ENCODE peak calls at places on chromosomes 1 and 21, in four cellular contexts. M is SW 1271; T is heart right ventricle; C is effector memory CD8-positive, alpha-beta T cell. D is an unnamed sample.

GRCh38 chr1:200262326-200262965 is 147.4 kb downstream of the ZNF281 start:
- DNase-seq in M (no peak), T (no peak), C (no peak), D (no peak)

GRCh38 chr1:7258622-7259135 is 473.4 kb downstream of the CAMTA1 start:
- DNase-seq in M (no peak), T (no peak), C (no peak), D (no peak)

GRCh38 chr1:173503391-173503790 is 26.3 kb downstream of the PRDX6 start:
- DNase-seq in M (no peak), T (no peak), C (no peak), D (no peak)

GRCh38 chr1:67647814-67648358 is 37.1 kb upstream of the GADD45A start:
- DNase-seq in M (no peak), T (no peak), C (no peak), D (no peak)

GRCh38 chr21:42674351-42674940 is 21.0 kb downstream of the PDE9A start:
- DNase-seq in M (no peak), T (peak; percentile 72), C (no peak), D (peak; percentile 61)

GRCh38 chr21:45993210-45994085 is 11.9 kb downstream of the COL6A1 start:
- DNase-seq in M (no peak), T (peak; percentile 41), C (no peak), D (peak; percentile 59)

GRCh38 chr1:29396438-29397255 is 160.3 kb downstream of the PTPRU start:
- DNase-seq in M (no peak), T (no peak), C (no peak), D (no peak)

GRCh38 chr1:221565718-221566117 is 176.2 kb downstream of the DUSP10 start:
- DNase-seq in M (no peak), T (no peak), C (no peak), D (peak; percentile 29)

GRCh38 chr21:37381883-37382585 is 15.5 kb downstream of the DYRK1A start:
- DNase-seq in M (no peak), T (no peak), C (no peak), D (no peak)

D was measured in left cardiac atrium.